ENCODE peak calls at places on chromosomes 2 and 18, in ten cellular contexts. One of them, this sample, is unnamed.

GRCh38 chr2:179422037-179422643 is 157.5 kb upstream of the SESTD1 start:
- DNase-seq in stimulated activated CD4-positive, alpha-beta T cell treated with anti-CD3 and anti-CD28 coated beads, Interleukin-1b, Interleukin-23, amount 100 ng/mL, for 4 hours: no peak
- DNase-seq in hypothalamus: peak
- DNase-seq in CD4-positive, alpha-beta T cell: no peak
- DNase-seq in iris pigment epithelial cell: peak
- DNase-seq in caudate nucleus: peak
- DNase-seq in mucosa of gallbladder: peak
- DNase-seq in fibroblast of the aortic adventitia: peak
- DNase-seq in tibial nerve: peak
- DNase-seq in stimulated activated CD8-positive, alpha-beta memory T cell treated with anti-CD3 and anti-CD28 coated beads, Interleukin-4, amount 100 ng/mL, for 48 hours: peak
- DNase-seq in this sample: peak

GRCh38 chr2:79112269-79112668 is 8.0 kb upstream of the REG1A start:
- DNase-seq in stimulated activated CD4-positive, alpha-beta T cell treated with anti-CD3 and anti-CD28 coated beads, Interleukin-1b, Interleukin-23, amount 100 ng/mL, for 4 hours: no peak
- DNase-seq in hypothalamus: no peak
- DNase-seq in CD4-positive, alpha-beta T cell: no peak
- DNase-seq in iris pigment epithelial cell: no peak
- DNase-seq in caudate nucleus: no peak
- DNase-seq in mucosa of gallbladder: no peak
- DNase-seq in fibroblast of the aortic adventitia: no peak
- DNase-seq in tibial nerve: no peak
- DNase-seq in stimulated activated CD8-positive, alpha-beta memory T cell treated with anti-CD3 and anti-CD28 coated beads, Interleukin-4, amount 100 ng/mL, for 48 hours: no peak
- DNase-seq in this sample: no peak

GRCh38 chr2:223613017-223613950 is 11.1 kb upstream of the SCG2 start:
- DNase-seq in stimulated activated CD4-positive, alpha-beta T cell treated with anti-CD3 and anti-CD28 coated beads, Interleukin-1b, Interleukin-23, amount 100 ng/mL, for 4 hours: no peak
- DNase-seq in hypothalamus: peak
- DNase-seq in CD4-positive, alpha-beta T cell: no peak
- DNase-seq in iris pigment epithelial cell: peak
- DNase-seq in caudate nucleus: peak
- DNase-seq in mucosa of gallbladder: peak
- DNase-seq in fibroblast of the aortic adventitia: peak
- DNase-seq in tibial nerve: peak
- DNase-seq in stimulated activated CD8-positive, alpha-beta memory T cell treated with anti-CD3 and anti-CD28 coated beads, Interleukin-4, amount 100 ng/mL, for 48 hours: no peak
- DNase-seq in this sample: peak

GRCh38 chr2:217876253-217876570 is 126.6 kb downstream of the TNS1 start:
- DNase-seq in stimulated activated CD4-positive, alpha-beta T cell treated with anti-CD3 and anti-CD28 coated beads, Interleukin-1b, Interleukin-23, amount 100 ng/mL, for 4 hours: no peak
- DNase-seq in hypothalamus: no peak
- DNase-seq in CD4-positive, alpha-beta T cell: no peak
- DNase-seq in iris pigment epithelial cell: no peak
- DNase-seq in caudate nucleus: peak
- DNase-seq in mucosa of gallbladder: no peak
- DNase-seq in fibroblast of the aortic adventitia: no peak
- DNase-seq in tibial nerve: no peak
- DNase-seq in stimulated activated CD8-positive, alpha-beta memory T cell treated with anti-CD3 and anti-CD28 coated beads, Interleukin-4, amount 100 ng/mL, for 48 hours: no peak
- DNase-seq in this sample: no peak

GRCh38 chr2:111898703-111899514 is 502 bp downstream of the MERTK start:
- DNase-seq in stimulated activated CD4-positive, alpha-beta T cell treated with anti-CD3 and anti-CD28 coated beads, Interleukin-1b, Interleukin-23, amount 100 ng/mL, for 4 hours: no peak
- DNase-seq in hypothalamus: peak
- DNase-seq in CD4-positive, alpha-beta T cell: peak
- DNase-seq in iris pigment epithelial cell: no peak
- DNase-seq in caudate nucleus: peak
- DNase-seq in mucosa of gallbladder: no peak
- DNase-seq in fibroblast of the aortic adventitia: no peak
- DNase-seq in tibial nerve: no peak
- DNase-seq in stimulated activated CD8-positive, alpha-beta memory T cell treated with anti-CD3 and anti-CD28 coated beads, Interleukin-4, amount 100 ng/mL, for 48 hours: peak
- DNase-seq in this sample: no peak

GRCh38 chr2:178419123-178419522 is 31.9 kb downstream of the PRKRA start:
- DNase-seq in stimulated activated CD4-positive, alpha-beta T cell treated with anti-CD3 and anti-CD28 coated beads, Interleukin-1b, Interleukin-23, amount 100 ng/mL, for 4 hours: no peak
- DNase-seq in hypothalamus: no peak
- DNase-seq in CD4-positive, alpha-beta T cell: no peak
- DNase-seq in iris pigment epithelial cell: peak
- DNase-seq in caudate nucleus: no peak
- DNase-seq in mucosa of gallbladder: no peak
- DNase-seq in fibroblast of the aortic adventitia: peak
- DNase-seq in tibial nerve: no peak
- DNase-seq in stimulated activated CD8-positive, alpha-beta memory T cell treated with anti-CD3 and anti-CD28 coated beads, Interleukin-4, amount 100 ng/mL, for 48 hours: no peak
- DNase-seq in this sample: peak

GRCh38 chr2:235498556-235499305 is 4.9 kb downstream of the AGAP1 start:
- DNase-seq in stimulated activated CD4-positive, alpha-beta T cell treated with anti-CD3 and anti-CD28 coated beads, Interleukin-1b, Interleukin-23, amount 100 ng/mL, for 4 hours: no peak
- DNase-seq in hypothalamus: no peak
- DNase-seq in CD4-positive, alpha-beta T cell: no peak
- DNase-seq in iris pigment epithelial cell: no peak
- DNase-seq in caudate nucleus: peak
- DNase-seq in mucosa of gallbladder: no peak
- DNase-seq in fibroblast of the aortic adventitia: no peak
- DNase-seq in tibial nerve: no peak
- DNase-seq in stimulated activated CD8-positive, alpha-beta memory T cell treated with anti-CD3 and anti-CD28 coated beads, Interleukin-4, amount 100 ng/mL, for 48 hours: no peak
- DNase-seq in this sample: no peak

GRCh38 chr2:185279999-185280398 is 458.6 kb upstream of the FSIP2 start:
- DNase-seq in stimulated activated CD4-positive, alpha-beta T cell treated with anti-CD3 and anti-CD28 coated beads, Interleukin-1b, Interleukin-23, amount 100 ng/mL, for 4 hours: no peak
- DNase-seq in hypothalamus: no peak
- DNase-seq in CD4-positive, alpha-beta T cell: no peak
- DNase-seq in iris pigment epithelial cell: peak
- DNase-seq in caudate nucleus: no peak
- DNase-seq in mucosa of gallbladder: no peak
- DNase-seq in fibroblast of the aortic adventitia: peak
- DNase-seq in tibial nerve: no peak
- DNase-seq in stimulated activated CD8-positive, alpha-beta memory T cell treated with anti-CD3 and anti-CD28 coated beads, Interleukin-4, amount 100 ng/mL, for 48 hours: no peak
- DNase-seq in this sample: no peak

GRCh38 chr18:5543036-5543671 is 643 bp downstream of the EPB41L3 start:
- DNase-seq in stimulated activated CD4-positive, alpha-beta T cell treated with anti-CD3 and anti-CD28 coated beads, Interleukin-1b, Interleukin-23, amount 100 ng/mL, for 4 hours: no peak
- DNase-seq in hypothalamus: no peak
- DNase-seq in CD4-positive, alpha-beta T cell: no peak
- DNase-seq in iris pigment epithelial cell: no peak
- DNase-seq in caudate nucleus: peak
- DNase-seq in mucosa of gallbladder: no peak
- DNase-seq in fibroblast of the aortic adventitia: no peak
- DNase-seq in tibial nerve: no peak
- DNase-seq in stimulated activated CD8-positive, alpha-beta memory T cell treated with anti-CD3 and anti-CD28 coated beads, Interleukin-4, amount 100 ng/mL, for 48 hours: no peak
- DNase-seq in this sample: no peak

GRCh38 chr2:138994502-138994901 is 214.3 kb upstream of the NXPH2 start:
- DNase-seq in stimulated activated CD4-positive, alpha-beta T cell treated with anti-CD3 and anti-CD28 coated beads, Interleukin-1b, Interleukin-23, amount 100 ng/mL, for 4 hours: no peak
- DNase-seq in hypothalamus: no peak
- DNase-seq in CD4-positive, alpha-beta T cell: no peak
- DNase-seq in iris pigment epithelial cell: no peak
- DNase-seq in caudate nucleus: no peak
- DNase-seq in mucosa of gallbladder: no peak
- DNase-seq in fibroblast of the aortic adventitia: no peak
- DNase-seq in tibial nerve: no peak
- DNase-seq in stimulated activated CD8-positive, alpha-beta memory T cell treated with anti-CD3 and anti-CD28 coated beads, Interleukin-4, amount 100 ng/mL, for 48 hours: no peak
- DNase-seq in this sample: no peak

GRCh38 chr18:27599202-27599829 is 414.2 kb upstream of the CHST9 start:
- DNase-seq in stimulated activated CD4-positive, alpha-beta T cell treated with anti-CD3 and anti-CD28 coated beads, Interleukin-1b, Interleukin-23, amount 100 ng/mL, for 4 hours: no peak
- DNase-seq in hypothalamus: peak
- DNase-seq in CD4-positive, alpha-beta T cell: no peak
- DNase-seq in iris pigment epithelial cell: peak
- DNase-seq in caudate nucleus: peak
- DNase-seq in mucosa of gallbladder: peak
- DNase-seq in fibroblast of the aortic adventitia: peak
- DNase-seq in tibial nerve: no peak
- DNase-seq in stimulated activated CD8-positive, alpha-beta memory T cell treated with anti-CD3 and anti-CD28 coated beads, Interleukin-4, amount 100 ng/mL, for 48 hours: peak
- DNase-seq in this sample: peak

GRCh38 chr2:96665083-96665569 is 22.6 kb downstream of the FER1L5 start:
- DNase-seq in stimulated activated CD4-positive, alpha-beta T cell treated with anti-CD3 and anti-CD28 coated beads, Interleukin-1b, Interleukin-23, amount 100 ng/mL, for 4 hours: no peak
- DNase-seq in hypothalamus: peak
- DNase-seq in CD4-positive, alpha-beta T cell: no peak
- DNase-seq in iris pigment epithelial cell: peak
- DNase-seq in caudate nucleus: peak
- DNase-seq in mucosa of gallbladder: no peak
- DNase-seq in fibroblast of the aortic adventitia: peak
- DNase-seq in tibial nerve: no peak
- DNase-seq in stimulated activated CD8-positive, alpha-beta memory T cell treated with anti-CD3 and anti-CD28 coated beads, Interleukin-4, amount 100 ng/mL, for 48 hours: no peak
- DNase-seq in this sample: no peak

GRCh38 chr2:130869441-130870160 is 32.9 kb downstream of the ARHGEF4 start:
- DNase-seq in stimulated activated CD4-positive, alpha-beta T cell treated with anti-CD3 and anti-CD28 coated beads, Interleukin-1b, Interleukin-23, amount 100 ng/mL, for 4 hours: no peak
- DNase-seq in hypothalamus: peak
- DNase-seq in CD4-positive, alpha-beta T cell: no peak
- DNase-seq in iris pigment epithelial cell: no peak
- DNase-seq in caudate nucleus: peak
- DNase-seq in mucosa of gallbladder: no peak
- DNase-seq in fibroblast of the aortic adventitia: no peak
- DNase-seq in tibial nerve: no peak
- DNase-seq in stimulated activated CD8-positive, alpha-beta memory T cell treated with anti-CD3 and anti-CD28 coated beads, Interleukin-4, amount 100 ng/mL, for 48 hours: no peak
- DNase-seq in this sample: no peak

GRCh38 chr2:179050735-179051134 is 798 bp upstream of the CCDC141 start:
- DNase-seq in stimulated activated CD4-positive, alpha-beta T cell treated with anti-CD3 and anti-CD28 coated beads, Interleukin-1b, Interleukin-23, amount 100 ng/mL, for 4 hours: no peak
- DNase-seq in hypothalamus: no peak
- DNase-seq in CD4-positive, alpha-beta T cell: no peak
- DNase-seq in iris pigment epithelial cell: no peak
- DNase-seq in caudate nucleus: no peak
- DNase-seq in mucosa of gallbladder: no peak
- DNase-seq in fibroblast of the aortic adventitia: no peak
- DNase-seq in tibial nerve: no peak
- DNase-seq in stimulated activated CD8-positive, alpha-beta memory T cell treated with anti-CD3 and anti-CD28 coated beads, Interleukin-4, amount 100 ng/mL, for 48 hours: no peak
- DNase-seq in this sample: no peak

GRCh38 chr2:240237609-240238151 is 97.2 kb upstream of the OTOS start:
- DNase-seq in stimulated activated CD4-positive, alpha-beta T cell treated with anti-CD3 and anti-CD28 coated beads, Interleukin-1b, Interleukin-23, amount 100 ng/mL, for 4 hours: no peak
- DNase-seq in hypothalamus: no peak
- DNase-seq in CD4-positive, alpha-beta T cell: no peak
- DNase-seq in iris pigment epithelial cell: peak
- DNase-seq in caudate nucleus: no peak
- DNase-seq in mucosa of gallbladder: peak
- DNase-seq in fibroblast of the aortic adventitia: peak
- DNase-seq in tibial nerve: no peak
- DNase-seq in stimulated activated CD8-positive, alpha-beta memory T cell treated with anti-CD3 and anti-CD28 coated beads, Interleukin-4, amount 100 ng/mL, for 48 hours: no peak
- DNase-seq in this sample: peak

GRCh38 chr18:36769611-36770314 is 59.0 kb downstream of the TPGS2 start:
- DNase-seq in stimulated activated CD4-positive, alpha-beta T cell treated with anti-CD3 and anti-CD28 coated beads, Interleukin-1b, Interleukin-23, amount 100 ng/mL, for 4 hours: no peak
- DNase-seq in hypothalamus: no peak
- DNase-seq in CD4-positive, alpha-beta T cell: no peak
- DNase-seq in iris pigment epithelial cell: peak
- DNase-seq in caudate nucleus: no peak
- DNase-seq in mucosa of gallbladder: no peak
- DNase-seq in fibroblast of the aortic adventitia: no peak
- DNase-seq in tibial nerve: no peak
- DNase-seq in stimulated activated CD8-positive, alpha-beta memory T cell treated with anti-CD3 and anti-CD28 coated beads, Interleukin-4, amount 100 ng/mL, for 48 hours: peak
- DNase-seq in this sample: peak

GRCh38 chr2:168730391-168730790 is 72.0 kb upstream of the NOSTRIN start:
- DNase-seq in stimulated activated CD4-positive, alpha-beta T cell treated with anti-CD3 and anti-CD28 coated beads, Interleukin-1b, Interleukin-23, amount 100 ng/mL, for 4 hours: no peak
- DNase-seq in hypothalamus: no peak
- DNase-seq in CD4-positive, alpha-beta T cell: no peak
- DNase-seq in iris pigment epithelial cell: no peak
- DNase-seq in caudate nucleus: no peak
- DNase-seq in mucosa of gallbladder: no peak
- DNase-seq in fibroblast of the aortic adventitia: no peak
- DNase-seq in tibial nerve: no peak
- DNase-seq in stimulated activated CD8-positive, alpha-beta memory T cell treated with anti-CD3 and anti-CD28 coated beads, Interleukin-4, amount 100 ng/mL, for 48 hours: no peak
- DNase-seq in this sample: no peak

GRCh38 chr2:111662039-111662740 is 221.8 kb downstream of the ANAPC1 start:
- DNase-seq in stimulated activated CD4-positive, alpha-beta T cell treated with anti-CD3 and anti-CD28 coated beads, Interleukin-1b, Interleukin-23, amount 100 ng/mL, for 4 hours: no peak
- DNase-seq in hypothalamus: no peak
- DNase-seq in CD4-positive, alpha-beta T cell: no peak
- DNase-seq in iris pigment epithelial cell: peak
- DNase-seq in caudate nucleus: no peak
- DNase-seq in mucosa of gallbladder: peak
- DNase-seq in fibroblast of the aortic adventitia: peak
- DNase-seq in tibial nerve: no peak
- DNase-seq in stimulated activated CD8-positive, alpha-beta memory T cell treated with anti-CD3 and anti-CD28 coated beads, Interleukin-4, amount 100 ng/mL, for 48 hours: no peak
- DNase-seq in this sample: no peak

GRCh38 chr2:12715258-12715865 is 1.4 kb upstream of the TRIB2 start:
- DNase-seq in stimulated activated CD4-positive, alpha-beta T cell treated with anti-CD3 and anti-CD28 coated beads, Interleukin-1b, Interleukin-23, amount 100 ng/mL, for 4 hours: no peak
- DNase-seq in hypothalamus: no peak
- DNase-seq in CD4-positive, alpha-beta T cell: no peak
- DNase-seq in iris pigment epithelial cell: no peak
- DNase-seq in caudate nucleus: no peak
- DNase-seq in mucosa of gallbladder: no peak
- DNase-seq in fibroblast of the aortic adventitia: no peak
- DNase-seq in tibial nerve: no peak
- DNase-seq in stimulated activated CD8-positive, alpha-beta memory T cell treated with anti-CD3 and anti-CD28 coated beads, Interleukin-4, amount 100 ng/mL, for 48 hours: no peak
- DNase-seq in this sample: no peak

GRCh38 chr2:229445013-229445412 is 173.9 kb upstream of the PID1 start:
- DNase-seq in stimulated activated CD4-positive, alpha-beta T cell treated with anti-CD3 and anti-CD28 coated beads, Interleukin-1b, Interleukin-23, amount 100 ng/mL, for 4 hours: no peak
- DNase-seq in hypothalamus: peak
- DNase-seq in CD4-positive, alpha-beta T cell: no peak
- DNase-seq in iris pigment epithelial cell: peak
- DNase-seq in caudate nucleus: peak
- DNase-seq in mucosa of gallbladder: peak
- DNase-seq in fibroblast of the aortic adventitia: peak
- DNase-seq in tibial nerve: peak
- DNase-seq in stimulated activated CD8-positive, alpha-beta memory T cell treated with anti-CD3 and anti-CD28 coated beads, Interleukin-4, amount 100 ng/mL, for 48 hours: no peak
- DNase-seq in this sample: peak

GRCh38 chr2:168992591-168993349 is 38.4 kb downstream of the ABCB11 start:
- DNase-seq in stimulated activated CD4-positive, alpha-beta T cell treated with anti-CD3 and anti-CD28 coated beads, Interleukin-1b, Interleukin-23, amount 100 ng/mL, for 4 hours: no peak
- DNase-seq in hypothalamus: no peak
- DNase-seq in CD4-positive, alpha-beta T cell: no peak
- DNase-seq in iris pigment epithelial cell: peak
- DNase-seq in caudate nucleus: no peak
- DNase-seq in mucosa of gallbladder: no peak
- DNase-seq in fibroblast of the aortic adventitia: peak
- DNase-seq in tibial nerve: no peak
- DNase-seq in stimulated activated CD8-positive, alpha-beta memory T cell treated with anti-CD3 and anti-CD28 coated beads, Interleukin-4, amount 100 ng/mL, for 48 hours: no peak
- DNase-seq in this sample: no peak

GRCh38 chr18:56562479-56562878 is 75.9 kb downstream of the TXNL1 start:
- DNase-seq in stimulated activated CD4-positive, alpha-beta T cell treated with anti-CD3 and anti-CD28 coated beads, Interleukin-1b, Interleukin-23, amount 100 ng/mL, for 4 hours: no peak
- DNase-seq in hypothalamus: peak
- DNase-seq in CD4-positive, alpha-beta T cell: no peak
- DNase-seq in iris pigment epithelial cell: no peak
- DNase-seq in caudate nucleus: no peak
- DNase-seq in mucosa of gallbladder: no peak
- DNase-seq in fibroblast of the aortic adventitia: no peak
- DNase-seq in tibial nerve: no peak
- DNase-seq in stimulated activated CD8-positive, alpha-beta memory T cell treated with anti-CD3 and anti-CD28 coated beads, Interleukin-4, amount 100 ng/mL, for 48 hours: no peak
- DNase-seq in this sample: no peak

GRCh38 chr2:182372661-182373060 is 54.2 kb downstream of the PDE1A start:
- DNase-seq in stimulated activated CD4-positive, alpha-beta T cell treated with anti-CD3 and anti-CD28 coated beads, Interleukin-1b, Interleukin-23, amount 100 ng/mL, for 4 hours: no peak
- DNase-seq in hypothalamus: no peak
- DNase-seq in CD4-positive, alpha-beta T cell: no peak
- DNase-seq in iris pigment epithelial cell: peak
- DNase-seq in caudate nucleus: no peak
- DNase-seq in mucosa of gallbladder: peak
- DNase-seq in fibroblast of the aortic adventitia: peak
- DNase-seq in tibial nerve: no peak
- DNase-seq in stimulated activated CD8-positive, alpha-beta memory T cell treated with anti-CD3 and anti-CD28 coated beads, Interleukin-4, amount 100 ng/mL, for 48 hours: no peak
- DNase-seq in this sample: no peak

GRCh38 chr2:165268751-165269150 is 29.5 kb downstream of the SCN2A start:
- DNase-seq in stimulated activated CD4-positive, alpha-beta T cell treated with anti-CD3 and anti-CD28 coated beads, Interleukin-1b, Interleukin-23, amount 100 ng/mL, for 4 hours: no peak
- DNase-seq in hypothalamus: no peak
- DNase-seq in CD4-positive, alpha-beta T cell: no peak
- DNase-seq in iris pigment epithelial cell: no peak
- DNase-seq in caudate nucleus: no peak
- DNase-seq in mucosa of gallbladder: no peak
- DNase-seq in fibroblast of the aortic adventitia: no peak
- DNase-seq in tibial nerve: no peak
- DNase-seq in stimulated activated CD8-positive, alpha-beta memory T cell treated with anti-CD3 and anti-CD28 coated beads, Interleukin-4, amount 100 ng/mL, for 48 hours: no peak
- DNase-seq in this sample: no peak

GRCh38 chr2:174682578-174683391 is 81.5 kb downstream of the CHRNA1 start:
- DNase-seq in stimulated activated CD4-positive, alpha-beta T cell treated with anti-CD3 and anti-CD28 coated beads, Interleukin-1b, Interleukin-23, amount 100 ng/mL, for 4 hours: peak
- DNase-seq in hypothalamus: peak
- DNase-seq in CD4-positive, alpha-beta T cell: peak
- DNase-seq in iris pigment epithelial cell: peak
- DNase-seq in caudate nucleus: peak
- DNase-seq in mucosa of gallbladder: peak
- DNase-seq in fibroblast of the aortic adventitia: peak
- DNase-seq in tibial nerve: peak
- DNase-seq in stimulated activated CD8-positive, alpha-beta memory T cell treated with anti-CD3 and anti-CD28 coated beads, Interleukin-4, amount 100 ng/mL, for 48 hours: peak
- DNase-seq in this sample: no peak

GRCh38 chr2:218024871-218025270 is 22.1 kb upstream of the TNS1 start:
- DNase-seq in stimulated activated CD4-positive, alpha-beta T cell treated with anti-CD3 and anti-CD28 coated beads, Interleukin-1b, Interleukin-23, amount 100 ng/mL, for 4 hours: no peak
- DNase-seq in hypothalamus: no peak
- DNase-seq in CD4-positive, alpha-beta T cell: no peak
- DNase-seq in iris pigment epithelial cell: no peak
- DNase-seq in caudate nucleus: no peak
- DNase-seq in mucosa of gallbladder: no peak
- DNase-seq in fibroblast of the aortic adventitia: no peak
- DNase-seq in tibial nerve: peak
- DNase-seq in stimulated activated CD8-positive, alpha-beta memory T cell treated with anti-CD3 and anti-CD28 coated beads, Interleukin-4, amount 100 ng/mL, for 48 hours: no peak
- DNase-seq in this sample: no peak

GRCh38 chr18:5456577-5457466 is 87.0 kb downstream of the EPB41L3 start:
- DNase-seq in stimulated activated CD4-positive, alpha-beta T cell treated with anti-CD3 and anti-CD28 coated beads, Interleukin-1b, Interleukin-23, amount 100 ng/mL, for 4 hours: no peak
- DNase-seq in hypothalamus: peak
- DNase-seq in CD4-positive, alpha-beta T cell: no peak
- DNase-seq in iris pigment epithelial cell: peak
- DNase-seq in caudate nucleus: no peak
- DNase-seq in mucosa of gallbladder: no peak
- DNase-seq in fibroblast of the aortic adventitia: peak
- DNase-seq in tibial nerve: no peak
- DNase-seq in stimulated activated CD8-positive, alpha-beta memory T cell treated with anti-CD3 and anti-CD28 coated beads, Interleukin-4, amount 100 ng/mL, for 48 hours: no peak
- DNase-seq in this sample: peak

GRCh38 chr2:37375721-37376399 is 31.4 kb downstream of the QPCT start:
- DNase-seq in stimulated activated CD4-positive, alpha-beta T cell treated with anti-CD3 and anti-CD28 coated beads, Interleukin-1b, Interleukin-23, amount 100 ng/mL, for 4 hours: no peak
- DNase-seq in hypothalamus: no peak
- DNase-seq in CD4-positive, alpha-beta T cell: no peak
- DNase-seq in iris pigment epithelial cell: no peak
- DNase-seq in caudate nucleus: no peak
- DNase-seq in mucosa of gallbladder: no peak
- DNase-seq in fibroblast of the aortic adventitia: no peak
- DNase-seq in tibial nerve: no peak
- DNase-seq in stimulated activated CD8-positive, alpha-beta memory T cell treated with anti-CD3 and anti-CD28 coated beads, Interleukin-4, amount 100 ng/mL, for 48 hours: no peak
- DNase-seq in this sample: no peak

This sample was measured in cerebellar cortex.